ENCODE peak calls at places on chromosomes 7 and 10, in seven cellular contexts. C is stimulated activated CD4-positive, alpha-beta T cell treated with anti-CD3 and anti-CD28 coated beads, Interleukin-2, amount 100 ng/mL, for 24 hours; X is NCI-H1694; A is T-helper 1 cell; L is astrocyte; N is prostate gland; K is PC-9. D is an unnamed sample.

GRCh38 chr10:51838506-51838905 is 139.1 kb upstream of the CSTF2T start:
- DNase-seq in C (no peak), X (no peak), A (no peak), L (no peak), N (no peak), K (no peak), D (no peak)

GRCh38 chr7:92253251-92253650 is 7.5 kb downstream of the ANKIB1 start:
- DNase-seq in C (no peak), X (no peak), A (no peak), L (no peak), N (no peak), K (no peak), D (no peak)

GRCh38 chr7:8305625-8306388 is 43.8 kb upstream of the ICA1 start:
- DNase-seq in C (no peak), X (no peak), A (no peak), L (no peak), N (no peak), K (no peak), D (no peak)

GRCh38 chr10:34792881-34793280 is 22.2 kb downstream of the PARD3 start:
- DNase-seq in C (no peak), X (no peak), A (no peak), L (no peak), N (no peak), K (no peak), D (no peak)

GRCh38 chr7:136964347-136964746 is 95.9 kb downstream of the CHRM2 start:
- DNase-seq in C (no peak), X (no peak), A (no peak), L (no peak), N (no peak), K (no peak), D (no peak)

GRCh38 chr7:124702385-124702784 is 63.2 kb downstream of the GPR37 start:
- DNase-seq in C (no peak), X (no peak), A (no peak), L (peak), N (no peak), K (no peak), D (peak)

GRCh38 chr10:22714524-22715289 is at the start of gene PIP4K2A:
- DNase-seq in C (peak), X (no peak), A (peak), L (peak), N (peak), K (no peak), D (peak)

GRCh38 chr7:25662881-25663588 is 434.7 kb upstream of the NPVF start:
- DNase-seq in C (no peak), X (no peak), A (no peak), L (no peak), N (peak), K (no peak), D (no peak)

GRCh38 chr10:93461124-93461806 is 20.9 kb downstream of the MYOF start:
- DNase-seq in C (no peak), X (no peak), A (no peak), L (peak), N (no peak), K (no peak), D (peak)

GRCh38 chr7:27151341-27151944 is 940 bp downstream of the HOXA3 start:
- DNase-seq in C (no peak), X (no peak), A (no peak), L (no peak), N (no peak), K (no peak), D (no peak)

GRCh38 chr7:74164985-74165456 is 9.1 kb upstream of the EIF4H start:
- DNase-seq in C (no peak), X (no peak), A (no peak), L (no peak), N (no peak), K (no peak), D (peak)

GRCh38 chr10:23643396-23643795 is 204.5 kb downstream of the OTUD1 start:
- DNase-seq in C (no peak), X (no peak), A (no peak), L (no peak), N (no peak), K (no peak), D (no peak)

GRCh38 chr7:27165089-27165654 is at the start of gene HOXA9:
- DNase-seq in C (no peak), X (no peak), A (no peak), L (no peak), N (peak), K (no peak), D (peak)

GRCh38 chr10:88004451-88004850 is 141.0 kb downstream of the PTEN start:
- DNase-seq in C (no peak), X (no peak), A (no peak), L (peak), N (no peak), K (no peak), D (peak)

D was measured in A172.